ENCODE peak calls at places on chromosomes 12 and 14, in four cellular contexts. G, L, T and F are unnamed samples.

GRCh38 chr12:98669751-98670150 is 24.7 kb downstream of the APAF1 start:
- DNase-seq in G (no peak), L (no peak), T (no peak), F (no peak)

GRCh38 chr12:122174155-122174845 is at the start of gene IL31:
- DNase-seq in G (no peak), L (no peak), T (no peak), F (no peak)

GRCh38 chr12:108696111-108696995 is 35.0 kb downstream of the CORO1C start:
- DNase-seq in G (peak), L (no peak), T (no peak), F (no peak)

GRCh38 chr12:31471823-31472222 is 119.1 kb downstream of the DENND5B start:
- DNase-seq in G (no peak), L (no peak), T (no peak), F (no peak)

GRCh38 chr14:24774167-24774915 is 140.4 kb upstream of the GZMB start:
- DNase-seq in G (no peak), L (no peak), T (no peak), F (no peak)

GRCh38 chr14:33930464-33930863 is 20.4 kb downstream of the EGLN3 start:
- DNase-seq in G (no peak), L (no peak), T (no peak), F (no peak)

GRCh38 chr12:13472690-13473089 is 276.2 kb downstream of the EMP1 start:
- DNase-seq in G (peak), L (no peak), T (no peak), F (no peak)

GRCh38 chr14:22657861-22658260 is 13.7 kb upstream of the OR6J1 start:
- DNase-seq in G (peak), L (no peak), T (no peak), F (no peak)

GRCh38 chr14:104844306-104845032 is 20.6 kb upstream of the CEP170B start:
- DNase-seq in G (no peak), L (no peak), T (no peak), F (peak)

GRCh38 chr12:29552324-29552927 is 54.9 kb upstream of the OVCH1 start:
- DNase-seq in G (peak), L (peak), T (peak), F (peak)

GRCh38 chr14:65360144-65360784 is 52.3 kb upstream of the FUT8 start:
- DNase-seq in G (no peak), L (no peak), T (no peak), F (no peak)

GRCh38 chr12:113322353-113322752 is 12.6 kb downstream of the SLC8B1 start:
- DNase-seq in G (peak), L (no peak), T (no peak), F (no peak)

GRCh38 chr14:98803196-98803595 is 468.8 kb downstream of the BCL11B start:
- DNase-seq in G (no peak), L (no peak), T (no peak), F (no peak)

GRCh38 chr12:127650626-127651025 is 616.3 kb upstream of the TMEM132C start:
- DNase-seq in G (peak), L (no peak), T (no peak), F (no peak)